ENCODE peak calls at places on chromosome 6, in seven cellular contexts. E is lower lobe of right lung; C is ovary; G is K562; T is CD8-positive, alpha-beta T cell; O is MM.1S; X is AG04449. U is an unnamed sample.
A peak's percentile ranks its signal among the peaks of the same experiment; 100 is the strongest.

GRCh38 chr6:117352466-117353081 is 73.2 kb downstream of the ROS1 start:
- DNase-seq in T (no peak), C (no peak), G (peak; percentile 9), E (no peak), O (peak; percentile 32), X (no peak), U (peak; percentile 55)

GRCh38 chr6:32146687-32147086 is 5.1 kb downstream of the PRRT1 start:
- DNase-seq in X (no peak), E (no peak), G (no peak), O (no peak), T (no peak), C (no peak), U (no peak)

GRCh38 chr6:15969236-15969778 is 159.6 kb upstream of the MYLIP start:
- DNase-seq in C (no peak), T (no peak), O (no peak), X (peak; percentile 10), E (no peak), G (no peak), U (peak; percentile 93)

GRCh38 chr6:19050765-19051164 is 663.6 kb downstream of the RNF144B start:
- DNase-seq in C (no peak), T (no peak), O (no peak), X (no peak), G (no peak), E (no peak), U (no peak)

GRCh38 chr6:106751501-106752252 is 122.3 kb downstream of the QRSL1 start:
- DNase-seq in C (no peak), G (no peak), O (no peak), E (no peak), X (no peak), T (no peak), U (peak; percentile 97)

GRCh38 chr6:140537211-140537610 is 1162.8 kb upstream of the CITED2 start:
- DNase-seq in X (no peak), T (no peak), C (no peak), O (no peak), G (no peak), E (no peak), U (no peak)

GRCh38 chr6:110488606-110489005 is 12.2 kb upstream of the SLC22A16 start:
- DNase-seq in C (no peak), O (no peak), E (no peak), G (no peak), T (no peak), X (no peak), U (no peak)

GRCh38 chr6:38404900-38405556 is 234.7 kb downstream of the BTBD9 start:
- DNase-seq in O (no peak), T (no peak), X (no peak), G (no peak), E (no peak), C (no peak), U (peak; percentile 92)

GRCh38 chr6:100999034-100999597 is 118.0 kb upstream of the ASCC3 start:
- DNase-seq in O (no peak), G (no peak), X (no peak), T (no peak), C (no peak), E (no peak), U (no peak)

GRCh38 chr6:43216200-43216599 is 13.1 kb downstream of the DNPH1 start:
- DNase-seq in C (no peak), X (no peak), O (no peak), T (no peak), E (no peak), G (no peak), U (no peak)

GRCh38 chr6:116217069-116217468 is 36.8 kb downstream of the TSPYL4 start:
- DNase-seq in T (no peak), E (no peak), O (peak; percentile 47), X (no peak), C (no peak), G (peak; percentile 27), U (peak; percentile 61)

GRCh38 chr6:167995302-167995701 is 2.2 kb upstream of the KIF25 start:
- DNase-seq in T (no peak), C (no peak), G (no peak), E (no peak), X (no peak), O (no peak), U (no peak)

GRCh38 chr6:36888654-36889481 is 3.1 kb downstream of the C6orf89 start:
- DNase-seq in C (no peak), G (no peak), O (no peak), E (no peak), T (no peak), X (no peak), U (no peak)

GRCh38 chr6:8180327-8181161 is 78.2 kb upstream of the EEF1E1 start:
- DNase-seq in C (no peak), G (no peak), O (no peak), T (no peak), E (no peak), X (peak; percentile 67), U (peak; percentile 42)

GRCh38 chr6:13273931-13274706 is 54.2 kb downstream of the TBC1D7 start:
- DNase-seq in E (peak; percentile 86), T (peak; percentile 54), X (no peak), G (peak; percentile 75), O (peak; percentile 80), C (no peak), U (no peak)

GRCh38 chr6:24576452-24576851 is 69.5 kb downstream of the KIAA0319 start:
- DNase-seq in C (no peak), O (no peak), E (no peak), T (no peak), X (no peak), G (no peak), U (no peak)

GRCh38 chr6:41593451-41594238 is 44.6 kb upstream of the MDFI start:
- DNase-seq in O (no peak), X (no peak), E (no peak), C (no peak), G (no peak), T (no peak), U (no peak)

GRCh38 chr6:72784581-72784980 is 162.7 kb downstream of the KCNQ5 start:
- DNase-seq in X (peak; percentile 21), E (no peak), G (no peak), C (no peak), T (no peak), O (no peak), U (peak; percentile 44)

GRCh38 chr6:111781055-111781708 is 92.1 kb downstream of the FYN start:
- DNase-seq in X (no peak), G (peak; percentile 25), C (peak; percentile 71), E (no peak), O (no peak), T (no peak), U (peak; percentile 67)

GRCh38 chr6:134196568-134197301 is 121.2 kb downstream of the SGK1 start:
- DNase-seq in E (no peak), O (peak; percentile 88), T (no peak), X (no peak), C (no peak), G (peak; percentile 22), U (no peak)

GRCh38 chr6:64012351-64013060 is 376.9 kb downstream of the PHF3 start:
- DNase-seq in T (no peak), X (no peak), E (no peak), G (no peak), O (peak; percentile 61), C (no peak), U (peak; percentile 75)

GRCh38 chr6:124964084-124964763 is 2.0 kb downstream of the RNF217 start:
- DNase-seq in O (no peak), E (no peak), C (no peak), T (no peak), G (no peak), X (no peak), U (peak; percentile 28)

GRCh38 chr6:62541502-62541901 is 255.5 kb upstream of the KHDRBS2 start:
- DNase-seq in O (peak; percentile 80), E (no peak), T (no peak), X (no peak), G (no peak), C (no peak), U (no peak)

GRCh38 chr6:99334526-99335127 is 14.8 kb downstream of the FAXC start:
- DNase-seq in X (no peak), E (no peak), G (peak; percentile 39), C (no peak), T (no peak), O (peak; percentile 67), U (peak; percentile 80)

GRCh38 chr6:21441386-21441785 is 152.2 kb upstream of the SOX4 start:
- DNase-seq in C (no peak), T (no peak), O (no peak), E (no peak), G (no peak), X (no peak), U (peak; percentile 70)

GRCh38 chr6:135159531-135159930 is 21.6 kb upstream of the MYB start:
- DNase-seq in E (no peak), O (no peak), C (no peak), X (no peak), G (no peak), T (no peak), U (peak; percentile 33)

GRCh38 chr6:108200631-108201030 is 34.8 kb downstream of the NR2E1 start:
- DNase-seq in T (no peak), O (no peak), C (no peak), E (no peak), X (no peak), G (no peak), U (peak; percentile 84)

GRCh38 chr6:160520043-160520904 is 143.8 kb downstream of the LPA start:
- DNase-seq in C (peak; percentile 88), O (peak; percentile 52), X (no peak), T (peak; percentile 79), G (peak; percentile 86), E (peak; percentile 78), U (peak; percentile 29)

GRCh38 chr6:131761061-131761761 is 46.6 kb upstream of the ENPP1 start:
- DNase-seq in E (no peak), X (no peak), O (no peak), T (no peak), C (no peak), G (no peak), U (peak; percentile 66)

GRCh38 chr6:146829792-146830565 is 231.2 kb downstream of the ADGB start:
- DNase-seq in G (no peak), C (no peak), X (no peak), E (no peak), T (no peak), O (no peak), U (no peak)

GRCh38 chr6:163132050-163132750 is 282.3 kb upstream of the QKI start:
- DNase-seq in G (no peak), X (no peak), O (no peak), C (no peak), E (no peak), T (no peak), U (no peak)
- TF ChIP-seq CTCF in G (no peak), X (no peak), O (no peak), C (no peak), E (no peak), T (no peak), U (no peak)

GRCh38 chr6:139291813-139292619 is at the start of gene TXLNB:
- DNase-seq in O (peak; percentile 88), G (no peak), E (peak; percentile 82), T (peak; percentile 73), C (peak; percentile 91), X (peak; percentile 36), U (peak; percentile 65)
- H3K4me3 ChIP-seq in O (peak within 1 kb of the TSS; percentile 44), G (no peak within 1 kb of the TSS), E (peak within 1 kb of the TSS; percentile 4), T (peak within 1 kb of the TSS; percentile 34), C (peak within 1 kb of the TSS; percentile 7), X (peak within 1 kb of the TSS; percentile 24), U (no peak within 1 kb of the TSS)

GRCh38 chr6:159168536-159169192 is 536 bp upstream of the FNDC1 start:
- DNase-seq in O (no peak), X (no peak), T (no peak), E (peak; percentile 61), C (peak; percentile 49), G (peak; percentile 30), U (no peak)
- TF ChIP-seq CTCF in O (no peak), X (peak; percentile 53), T (no peak), E (peak; percentile 36), C (peak; percentile 34), G (peak; percentile 35), U (no peak)

GRCh38 chr6:5851261-5851757 is 155.4 kb downstream of the NRN1 start:
- DNase-seq in T (peak; percentile 64), X (no peak), E (peak; percentile 77), C (no peak), O (peak; percentile 36), G (peak; percentile 58), U (peak; percentile 43)
- H3K4me3 ChIP-seq in T (peak overlapping the region; percentile 71), X (peak overlapping the region; percentile 54), E (peak overlapping the region; percentile 51), C (no peak overlapping the region), O (peak overlapping the region; percentile 58), G (peak overlapping the region; percentile 7), U (no peak overlapping the region)

U was measured in epithelial cell of esophagus.